ENCODE peak calls at places on chromosomes 2 and 18, in four cellular contexts. T, S, Z and K are unnamed samples.

GRCh38 chr2:70328921-70329561 is 27.2 kb upstream of the FAM136A start:
- DNase-seq in S (no peak), Z (no peak), T (peak), K (no peak)

GRCh38 chr2:201158111-201158929 is 24.6 kb upstream of the CASP10 start:
- DNase-seq in Z (peak), T (peak), S (peak), K (peak)

GRCh38 chr2:237424544-237424943 is 10.6 kb upstream of the COL6A3 start:
- DNase-seq in S (peak), Z (no peak), T (no peak), K (no peak)

GRCh38 chr2:14235667-14236066 is 396.9 kb upstream of the LRATD1 start:
- DNase-seq in S (no peak), Z (no peak), T (no peak), K (no peak)

GRCh38 chr2:99621106-99621505 is 131.3 kb upstream of the REV1 start:
- DNase-seq in Z (no peak), T (no peak), S (no peak), K (no peak)

GRCh38 chr2:20184067-20184938 is 40.6 kb downstream of the SDC1 start:
- DNase-seq in S (peak), Z (no peak), T (no peak), K (no peak)

GRCh38 chr2:163465440-163465839 is 270.4 kb downstream of the FIGN start:
- DNase-seq in Z (no peak), S (peak), T (no peak), K (no peak)

GRCh38 chr2:151258121-151258520 is 3.5 kb downstream of the RBM43 start:
- DNase-seq in S (peak), Z (no peak), T (no peak), K (no peak)

GRCh38 chr2:17620280-17620679 is 79.8 kb downstream of the VSNL1 start:
- DNase-seq in Z (no peak), S (no peak), T (peak), K (no peak)

GRCh38 chr18:37778417-37779165 is 213.0 kb upstream of the CELF4 start:
- DNase-seq in T (peak), S (peak), Z (peak), K (peak)

GRCh38 chr2:233061591-233062446 is 1.7 kb downstream of the INPP5D start:
- DNase-seq in T (peak), Z (no peak), S (peak), K (no peak)

GRCh38 chr2:18047896-18048657 is 169.6 kb downstream of the KCNS3 start:
- DNase-seq in S (peak), Z (no peak), T (no peak), K (no peak)

GRCh38 chr2:112884869-112885502 is 26.0 kb upstream of the IL37 start:
- DNase-seq in Z (peak), S (no peak), T (peak), K (peak)

GRCh38 chr2:99949530-99949929 is 192.9 kb downstream of the AFF3 start:
- DNase-seq in S (no peak), T (no peak), Z (no peak), K (no peak)

GRCh38 chr18:21167641-21168372 is 56.2 kb upstream of the ROCK1 start:
- DNase-seq in S (no peak), T (peak), Z (peak), K (peak)

GRCh38 chr2:205712508-205712907 is 30.2 kb downstream of the NRP2 start:
- DNase-seq in S (peak), T (no peak), Z (no peak), K (no peak)

GRCh38 chr18:45733535-45733934 is 9.6 kb downstream of the SLC14A1 start:
- DNase-seq in S (no peak), T (peak), Z (peak), K (no peak)

GRCh38 chr2:130795431-130795830 is 40.1 kb downstream of the AMER3 start:
- DNase-seq in S (no peak), Z (no peak), T (no peak), K (no peak)

GRCh38 chr2:202118168-202118567 is 45.1 kb downstream of the KIAA2012 start:
- DNase-seq in S (no peak), Z (no peak), T (no peak), K (no peak)

GRCh38 chr18:51647942-51648341 is 450.5 kb upstream of the MEX3C start:
- DNase-seq in S (no peak), T (no peak), Z (no peak), K (no peak)
- H2BK15ac ChIP-seq in S (no peak), T (no peak), Z (no peak), K (no peak)

GRCh38 chr2:64260817-64261216 is 116.6 kb upstream of the PELI1 start:
- DNase-seq in Z (no peak), T (no peak), S (peak), K (no peak)

GRCh38 chr2:64260093-64260808 is 116.0 kb upstream of the PELI1 start:
- DNase-seq in Z (no peak), S (no peak), T (no peak), K (no peak)

GRCh38 chr2:64263315-64263714 is 119.1 kb upstream of the PELI1 start:
- DNase-seq in Z (no peak), S (peak), T (no peak), K (no peak)

GRCh38 chr2:64262816-64263215 is 118.6 kb upstream of the PELI1 start:
- DNase-seq in T (peak), S (no peak), Z (peak), K (no peak)

DNA sequence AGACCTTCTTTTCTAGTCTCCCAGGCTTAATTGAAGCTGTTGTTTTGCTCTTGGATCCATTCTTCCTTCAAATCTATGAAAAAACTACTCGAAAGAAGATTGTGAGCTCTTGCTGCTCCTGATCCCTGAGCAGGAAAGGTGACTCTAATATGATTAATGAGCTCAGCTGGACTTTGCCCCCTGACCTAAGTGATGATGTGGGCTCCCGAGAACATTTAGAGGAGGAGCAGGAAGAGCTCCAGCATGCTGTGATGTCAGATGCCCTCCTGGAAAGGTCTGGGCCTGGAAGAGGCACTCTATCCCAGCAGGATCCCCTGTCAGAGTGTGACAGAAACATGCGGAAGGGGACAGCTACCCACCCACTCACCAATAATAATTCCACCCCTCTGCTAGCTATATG is 117.8 kb upstream of the PELI1 start:
- DNase-seq in S (no peak), Z (peak), T (peak), K (no peak)
- H2BK12ac ChIP-seq in S (no peak), Z (no peak), T (no peak), K (no peak)

GRCh38 chr2:160695402-160696060 is 201.9 kb upstream of the RBMS1 start:
- DNase-seq in S (peak), T (no peak), Z (no peak), K (no peak)
- H2BK15ac ChIP-seq in S (no peak), T (no peak), Z (no peak), K (no peak)

DNA sequence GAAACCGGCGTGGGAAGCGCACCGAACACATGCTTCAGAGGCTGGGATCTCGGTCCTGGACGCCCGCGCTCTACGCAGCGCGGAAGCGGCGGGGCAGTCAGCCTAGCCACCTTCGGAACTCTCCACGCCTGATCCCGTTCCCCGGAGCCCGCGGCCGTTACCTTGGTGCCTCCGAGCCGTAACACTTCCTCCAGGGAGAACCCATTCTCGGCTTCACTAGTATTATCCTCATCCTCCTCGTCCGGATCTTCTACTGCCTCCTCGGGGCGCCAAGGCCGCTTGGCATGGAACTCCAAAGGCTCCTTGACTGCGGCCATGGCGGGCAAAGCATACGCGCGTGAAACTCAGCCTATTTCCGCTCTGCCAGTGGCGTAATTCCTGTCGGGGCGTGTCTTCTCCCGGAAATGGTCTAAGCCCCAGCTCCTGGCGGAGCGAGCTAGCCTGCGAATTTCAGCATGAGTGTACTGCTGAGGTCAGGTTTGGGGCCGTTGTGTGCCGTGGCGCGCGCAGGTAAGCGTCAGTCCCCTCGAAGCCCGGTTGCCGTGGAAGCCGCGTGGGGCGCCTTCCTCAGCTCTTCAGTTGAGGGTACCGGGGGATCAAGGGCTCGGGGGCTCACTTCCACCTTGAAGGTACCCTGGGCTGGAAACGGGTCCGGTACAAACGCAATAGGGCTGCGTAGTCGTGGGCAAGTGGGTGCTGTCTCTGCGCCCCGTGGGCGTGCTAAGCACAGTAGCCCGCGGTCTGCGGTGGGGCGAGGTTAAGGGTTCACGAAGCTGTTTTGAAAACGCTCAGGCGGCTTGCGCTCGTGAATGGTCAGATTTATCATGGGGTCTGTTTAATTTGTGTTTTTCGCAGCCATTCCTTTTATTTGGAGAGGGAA is at the start of the genes CEBPZ and NDUFAF7:
- DNase-seq in Z (peak), T (peak), S (peak), K (peak)
- H2BK12ac ChIP-seq in Z (peak), T (no peak), S (peak), K (no peak)

GRCh38 chr18:11176416-11176815 is 27.0 kb upstream of the PIEZO2 start:
- DNase-seq in S (peak), Z (no peak), T (no peak), K (no peak)
- H2BK15ac ChIP-seq in S (no peak), Z (no peak), T (no peak), K (no peak)

GRCh38 chr2:191459158-191459557 is 214.0 kb downstream of the MYO1B start:
- DNase-seq in S (no peak), T (no peak), Z (no peak), K (no peak)

GRCh38 chr2:191451116-191451515 is 205.9 kb downstream of the MYO1B start:
- DNase-seq in S (no peak), Z (no peak), T (no peak), K (no peak)

DNA sequence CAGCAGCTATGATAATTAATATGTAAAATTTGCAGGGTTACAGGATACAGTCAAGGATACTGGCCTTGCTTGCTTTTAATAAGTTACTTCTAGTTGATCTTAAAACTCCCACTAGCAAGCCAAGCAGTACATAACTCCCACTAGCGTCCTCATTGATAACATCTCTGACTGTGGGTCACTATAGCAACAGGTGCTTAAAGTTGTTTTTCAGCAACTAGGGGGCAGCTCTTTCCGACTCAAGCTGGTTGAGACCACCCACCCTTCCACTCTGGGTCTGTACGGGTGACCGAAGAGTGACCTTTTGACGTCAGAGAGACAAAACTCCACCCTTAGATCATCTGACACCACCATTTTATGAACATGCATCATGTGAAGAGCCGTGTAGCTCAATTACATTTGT is 208.6 kb downstream of the MYO1B start:
- DNase-seq in S (no peak), T (no peak), Z (no peak), K (no peak)
- H2BK12ac ChIP-seq in S (no peak), T (no peak), Z (no peak), K (no peak)

GRCh38 chr2:239319261-239319661 is 81.6 kb downstream of the HDAC4 start:
- DNase-seq in Z (peak), T (peak), S (no peak), K (no peak)

GRCh38 chr2:239315308-239315707 is 85.5 kb downstream of the HDAC4 start:
- DNase-seq in T (peak), Z (no peak), S (no peak), K (no peak)

GRCh38 chr2:239316562-239317465 is 84.0 kb downstream of the HDAC4 start:
- DNase-seq in S (no peak), T (peak), Z (peak), K (no peak)

GRCh38 chr2:239318790-239319189 is 82.0 kb downstream of the HDAC4 start:
- DNase-seq in T (peak), Z (no peak), S (no peak), K (no peak)

GRCh38 chr2:239318091-239318725 is 82.6 kb downstream of the HDAC4 start:
- DNase-seq in T (peak), Z (peak), S (no peak), K (no peak)
- H2BK15ac ChIP-seq in T (no peak), Z (no peak), S (no peak), K (no peak)